ENCODE peak calls at places on chromosomes 13 and 19, in ten cellular contexts. R is uterus; P is CD8-positive, alpha-beta T cell; W is cardiac muscle cell; T is lower lobe of right lung; J is psoas muscle; X is SJCRH30; Y is kidney; F is caudate nucleus; L is SJSA1. E is an unnamed sample.
A peak's percentile ranks its signal among the peaks of the same experiment; 100 is the strongest.

GRCh38 chr13:113472355-113473025 is 18.0 kb downstream of the DCUN1D2 start:
- DNase-seq in L (no peak), R (no peak), W (no peak), X (no peak), T (no peak), Y (no peak), J (no peak), P (no peak), F (no peak), E (no peak)

GRCh38 chr19:18062043-18062442 is 24.7 kb downstream of the IL12RB1 start:
- DNase-seq in R (no peak), X (no peak), J (no peak), L (no peak), Y (no peak), F (no peak), T (no peak), P (no peak), W (no peak), E (no peak)

GRCh38 chr13:110248449-110249143 is 58.4 kb downstream of the COL4A1 start:
- DNase-seq in P (no peak), Y (no peak), R (no peak), T (no peak), L (no peak), X (no peak), F (no peak), J (no peak), W (no peak), E (no peak)

GRCh38 chr19:19530889-19531288 is 2.2 kb downstream of the YJEFN3 start:
- DNase-seq in R (no peak), Y (no peak), J (no peak), P (no peak), L (no peak), T (no peak), F (no peak), X (no peak), W (no peak), E (no peak)

GRCh38 chr13:106496072-106496997 is 39.1 kb downstream of the EFNB2 start:
- DNase-seq in W (peak; percentile 38), R (peak; percentile 58), X (no peak), F (no peak), J (no peak), T (no peak), Y (no peak), L (no peak), P (no peak), E (no peak)

GRCh38 chr13:110408286-110408685 is 101.2 kb downstream of the COL4A2 start:
- DNase-seq in Y (no peak), P (no peak), W (no peak), X (no peak), R (no peak), F (no peak), J (no peak), T (no peak), L (peak; percentile 74), E (no peak)

GRCh38 chr13:52344108-52344507 is 61.9 kb downstream of the THSD1 start:
- DNase-seq in W (no peak), T (no peak), J (no peak), F (no peak), R (no peak), P (no peak), L (no peak), Y (no peak), X (no peak), E (no peak)

GRCh38 chr19:5214902-5215301 is 125.7 kb downstream of the PTPRS start:
- DNase-seq in P (no peak), F (no peak), R (no peak), X (no peak), J (no peak), Y (no peak), W (no peak), T (no peak), L (no peak), E (no peak)

GRCh38 chr13:42000836-42001235 is 39.9 kb upstream of the VWA8 start:
- DNase-seq in R (no peak), L (no peak), P (no peak), Y (no peak), X (no peak), J (no peak), W (no peak), T (no peak), F (no peak), E (no peak)

GRCh38 chr13:44311011-44311481 is 62.6 kb upstream of the SERP2 start:
- DNase-seq in W (no peak), Y (no peak), T (peak; percentile 76), L (no peak), X (no peak), R (no peak), J (peak; percentile 39), F (no peak), P (no peak), E (no peak)

GRCh38 chr13:67554746-67555452 is 324.8 kb upstream of the PCDH9 start:
- DNase-seq in R (no peak), L (no peak), P (no peak), W (no peak), Y (no peak), F (no peak), T (no peak), X (no peak), J (no peak), E (no peak)

GRCh38 chr19:47626238-47626637 is 17.3 kb downstream of the BICRA start:
- DNase-seq in L (no peak), Y (no peak), P (no peak), F (no peak), J (no peak), R (no peak), T (no peak), X (no peak), W (no peak), E (no peak)
- H3K27ac ChIP-seq in L (no peak overlapping the region), Y (no peak overlapping the region), P (no peak overlapping the region), F (no peak overlapping the region), J (peak overlapping the region; percentile 21), R (peak overlapping the region; percentile 8), T (peak overlapping the region; percentile 24), X (no peak overlapping the region), W (no peak overlapping the region), E (peak overlapping the region; percentile 5)

DNA sequence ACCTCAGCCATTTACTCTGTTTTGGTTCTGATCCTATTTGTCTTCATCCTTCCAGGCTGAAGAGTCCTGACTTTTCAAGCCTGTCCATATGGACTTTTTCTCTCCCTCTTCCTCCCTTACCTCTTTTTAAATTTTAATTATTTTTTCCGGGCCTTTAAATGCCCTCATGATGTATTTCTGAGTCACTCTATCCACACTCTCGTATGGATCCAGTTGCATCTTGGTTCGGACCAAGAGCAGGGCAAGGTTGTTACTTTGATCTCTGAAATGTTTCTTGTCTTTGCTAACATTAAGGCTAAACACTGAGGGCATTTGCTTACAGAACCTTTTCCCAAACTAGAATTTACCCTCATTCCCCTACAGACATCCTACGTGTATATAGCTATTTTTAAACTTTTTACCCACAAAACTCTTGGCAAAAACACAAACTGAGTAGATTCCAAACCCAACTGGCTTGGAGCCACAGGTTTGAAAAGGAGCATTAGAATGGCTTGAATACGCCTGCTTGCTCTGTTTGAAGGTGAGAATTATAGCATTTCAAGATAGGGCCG is 47.4 kb upstream of the SERPINE3 start:
- DNase-seq in Y (no peak), L (no peak), F (no peak), J (no peak), R (no peak), P (no peak), T (no peak), W (no peak), X (no peak), E (no peak)
- H3K27ac ChIP-seq in Y (no peak overlapping the region), L (no peak overlapping the region), F (no peak overlapping the region), J (no peak overlapping the region), R (peak overlapping the region; percentile 69), P (no peak overlapping the region), T (no peak overlapping the region), W (no peak overlapping the region), X (no peak overlapping the region), E (no peak overlapping the region)

DNA sequence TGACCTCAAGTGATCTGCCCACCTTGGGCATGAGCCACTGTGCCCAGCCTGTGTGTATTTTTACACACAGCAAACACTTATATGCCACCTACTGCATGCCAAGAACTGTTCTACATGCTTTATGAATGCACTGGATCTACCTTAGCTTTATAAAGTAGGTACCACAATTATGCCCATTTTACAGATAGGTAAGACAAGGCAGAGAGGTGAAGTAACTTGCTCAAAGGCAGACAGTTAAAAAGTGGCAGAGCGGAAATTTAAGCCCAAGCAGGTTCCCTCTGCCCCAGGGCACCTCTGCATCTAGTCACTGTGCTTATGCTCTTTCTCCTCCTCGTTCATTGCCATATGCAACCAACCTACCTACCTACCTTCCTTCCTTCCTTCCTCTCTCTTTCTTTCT is 10.5 kb downstream of the ADAMTS10 start:
- DNase-seq in W (no peak), F (no peak), R (no peak), T (no peak), Y (no peak), L (no peak), P (no peak), X (no peak), J (no peak), E (no peak)
- H3K27ac ChIP-seq in W (no peak overlapping the region), F (no peak overlapping the region), R (no peak overlapping the region), T (no peak overlapping the region), Y (no peak overlapping the region), L (no peak overlapping the region), P (no peak overlapping the region), X (no peak overlapping the region), J (no peak overlapping the region), E (no peak overlapping the region)

DNA sequence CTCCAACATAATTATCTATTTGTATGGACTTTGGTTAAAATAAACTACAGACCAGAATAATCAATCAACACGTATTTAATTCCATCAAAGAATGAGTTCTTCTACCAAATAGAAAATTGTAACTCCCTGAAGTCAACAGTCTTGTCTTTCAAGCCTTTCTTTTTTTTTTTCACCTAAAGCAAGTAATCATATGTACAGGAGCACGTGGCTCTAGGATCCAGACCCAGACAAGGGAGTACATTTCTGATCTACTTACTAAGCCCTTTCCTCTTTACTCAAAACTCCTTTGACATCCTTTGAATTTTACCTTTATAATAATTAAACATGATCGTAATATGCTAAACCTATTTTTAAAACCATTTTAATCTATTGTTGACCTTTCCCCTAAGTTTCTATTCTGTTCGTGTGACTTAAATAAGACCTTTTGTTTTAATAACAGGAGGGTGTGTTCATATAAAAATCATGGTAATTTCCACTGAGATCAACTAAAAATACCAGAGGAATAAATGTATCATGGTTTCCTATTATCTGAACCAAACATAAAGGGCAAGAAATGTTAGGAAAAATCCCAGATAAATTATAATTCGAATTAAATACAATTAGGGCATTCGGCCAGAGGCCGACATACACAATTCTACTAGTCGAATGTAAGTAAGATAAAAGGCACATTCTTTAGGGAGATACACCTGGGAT is 1.7 kb downstream of the SLC7A1 start:
- DNase-seq in X (no peak), J (no peak), W (no peak), L (no peak), P (no peak), R (no peak), Y (no peak), T (no peak), F (no peak), E (no peak)
- H3K27ac ChIP-seq in X (peak overlapping the region; percentile 91), J (no peak overlapping the region), W (peak overlapping the region; percentile 86), L (peak overlapping the region; percentile 99), P (no peak overlapping the region), R (peak overlapping the region; percentile 98), Y (no peak overlapping the region), T (no peak overlapping the region), F (no peak overlapping the region), E (no peak overlapping the region)

DNA sequence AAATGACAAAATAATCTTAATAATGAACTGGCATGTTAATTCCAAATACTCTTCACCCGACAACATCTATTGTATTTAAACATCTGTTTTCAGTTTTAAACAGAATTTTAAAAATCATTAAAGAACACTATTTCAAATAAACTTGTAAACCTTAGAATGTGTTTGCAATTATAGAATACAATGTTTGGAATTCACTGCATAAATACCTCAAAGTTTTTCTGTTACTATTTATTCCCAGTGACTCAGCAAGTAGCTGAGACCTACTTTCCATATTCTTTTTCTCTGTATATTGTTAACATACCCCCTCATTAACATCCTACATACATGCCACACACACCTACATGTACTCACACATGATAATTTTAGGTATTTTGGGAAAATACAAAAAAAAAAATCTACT is 1134.3 kb downstream of the SLITRK1 start:
- DNase-seq in L (peak; percentile 95), F (no peak), W (no peak), R (no peak), T (no peak), X (no peak), Y (no peak), J (no peak), P (no peak), E (no peak)
- H3K27ac ChIP-seq in L (peak overlapping the region; percentile 90), F (no peak overlapping the region), W (no peak overlapping the region), R (no peak overlapping the region), T (no peak overlapping the region), X (no peak overlapping the region), Y (no peak overlapping the region), J (no peak overlapping the region), P (no peak overlapping the region), E (no peak overlapping the region)

E was measured in substantia nigra.